ENCODE peak calls at places on chromosome 17, in four cellular contexts. One of them, this sample, is unnamed.

GRCh38 chr17:19558946-19559345 is 25.3 kb downstream of the SLC47A1 start:
- DNase-seq in WTC11: no peak
- DNase-seq in HepG2: no peak
- DNase-seq in K562: no peak
- DNase-seq in this sample: no peak

GRCh38 chr17:42781639-42782401 is 1.4 kb downstream of the WNK4 start:
- DNase-seq in WTC11: no peak
- DNase-seq in HepG2: no peak
- DNase-seq in K562: no peak
- DNase-seq in this sample: no peak

GRCh38 chr17:18191071-18191667 is 7.5 kb downstream of the ALKBH5 start:
- DNase-seq in WTC11: no peak
- DNase-seq in HepG2: peak
- DNase-seq in K562: no peak
- DNase-seq in this sample: no peak

GRCh38 chr17:16107165-16107770 is 107.6 kb downstream of the TTC19 start:
- DNase-seq in WTC11: no peak
- DNase-seq in HepG2: no peak
- DNase-seq in K562: no peak
- DNase-seq in this sample: no peak

GRCh38 chr17:34781071-34781470 is 180.2 kb downstream of the CCT6B start:
- DNase-seq in WTC11: no peak
- DNase-seq in HepG2: no peak
- DNase-seq in K562: no peak
- DNase-seq in this sample: no peak

GRCh38 chr17:79997004-79997673 is 38.5 kb downstream of the TBC1D16 start:
- DNase-seq in WTC11: no peak
- DNase-seq in HepG2: no peak
- DNase-seq in K562: no peak
- DNase-seq in this sample: no peak

GRCh38 chr17:42895185-42895555 is 5.4 kb upstream of the G6PC1 start:
- DNase-seq in WTC11: no peak
- DNase-seq in HepG2: no peak
- DNase-seq in K562: no peak
- DNase-seq in this sample: no peak

GRCh38 chr17:44278006-44278405 is 10.1 kb upstream of the SLC4A1 start:
- DNase-seq in WTC11: no peak
- DNase-seq in HepG2: no peak
- DNase-seq in K562: no peak
- DNase-seq in this sample: no peak

GRCh38 chr17:4583796-4584124 is 569 bp upstream of the SMTNL2 start:
- DNase-seq in WTC11: peak
- DNase-seq in HepG2: no peak
- DNase-seq in K562: peak
- DNase-seq in this sample: peak

GRCh38 chr17:8832711-8833352 is 33.7 kb upstream of the MFSD6L start:
- DNase-seq in WTC11: peak
- DNase-seq in HepG2: no peak
- DNase-seq in K562: peak
- DNase-seq in this sample: peak

GRCh38 chr17:8015957-8016631 is 13.7 kb downstream of the GUCY2D start:
- DNase-seq in WTC11: peak
- DNase-seq in HepG2: no peak
- DNase-seq in K562: peak
- DNase-seq in this sample: peak

GRCh38 chr17:44170499-44171201 is at the start of gene ASB16:
- DNase-seq in WTC11: peak
- DNase-seq in HepG2: no peak
- DNase-seq in K562: no peak
- DNase-seq in this sample: no peak

GRCh38 chr17:65742433-65743312 is 181.2 kb upstream of the AXIN2 start:
- DNase-seq in WTC11: no peak
- DNase-seq in HepG2: peak
- DNase-seq in K562: no peak
- DNase-seq in this sample: no peak

GRCh38 chr17:30476726-30477082 is 504 bp upstream of the GOSR1 start:
- DNase-seq in WTC11: no peak
- DNase-seq in HepG2: peak
- DNase-seq in K562: peak
- DNase-seq in this sample: peak

GRCh38 chr17:82943339-82943738 is 103.5 kb upstream of the ZNF750 start:
- DNase-seq in WTC11: peak
- DNase-seq in HepG2: no peak
- DNase-seq in K562: no peak
- DNase-seq in this sample: no peak

GRCh38 chr17:77425791-77426641 is 285.2 kb downstream of the SEC14L1 start:
- DNase-seq in WTC11: no peak
- DNase-seq in HepG2: no peak
- DNase-seq in K562: peak
- DNase-seq in this sample: no peak

GRCh38 chr17:64095144-64095882 is 34.6 kb downstream of the ERN1 start:
- DNase-seq in WTC11: no peak
- DNase-seq in HepG2: no peak
- DNase-seq in K562: no peak
- DNase-seq in this sample: no peak

GRCh38 chr17:38465420-38466345 is 37.4 kb downstream of the ARHGAP23 start:
- DNase-seq in WTC11: no peak
- DNase-seq in HepG2: no peak
- DNase-seq in K562: peak
- DNase-seq in this sample: peak

GRCh38 chr17:77884019-77884418 is 74.5 kb upstream of the TNRC6C start:
- DNase-seq in WTC11: peak
- DNase-seq in HepG2: no peak
- DNase-seq in K562: no peak
- DNase-seq in this sample: no peak

GRCh38 chr17:80185968-80186367 is 16.1 kb downstream of the CARD14 start:
- DNase-seq in WTC11: no peak
- DNase-seq in HepG2: no peak
- DNase-seq in K562: no peak
- DNase-seq in this sample: no peak

GRCh38 chr17:77326636-77327035 is 185.9 kb downstream of the SEC14L1 start:
- DNase-seq in WTC11: peak
- DNase-seq in HepG2: no peak
- DNase-seq in K562: no peak
- DNase-seq in this sample: no peak

GRCh38 chr17:50564916-50565315 is 4.4 kb downstream of the CACNA1G start:
- DNase-seq in WTC11: no peak
- DNase-seq in HepG2: no peak
- DNase-seq in K562: no peak
- DNase-seq in this sample: no peak

GRCh38 chr17:82215095-82215971 is 2.7 kb upstream of the CCDC57 start:
- DNase-seq in WTC11: no peak
- DNase-seq in HepG2: peak
- DNase-seq in K562: peak
- DNase-seq in this sample: no peak

GRCh38 chr17:40453881-40454630 is 10.8 kb downstream of the IGFBP4 start:
- DNase-seq in WTC11: no peak
- DNase-seq in HepG2: no peak
- DNase-seq in K562: no peak
- DNase-seq in this sample: no peak

GRCh38 chr17:45147102-45147580 is 1.1 kb upstream of the HEXIM1 start:
- DNase-seq in WTC11: no peak
- DNase-seq in HepG2: no peak
- DNase-seq in K562: no peak
- DNase-seq in this sample: peak

GRCh38 chr17:57257911-57258885 is 1.9 kb downstream of the MSI2 start:
- DNase-seq in WTC11: peak
- DNase-seq in HepG2: peak
- DNase-seq in K562: peak
- DNase-seq in this sample: no peak

GRCh38 chr17:45149669-45150603 is 1.7 kb downstream of the HEXIM1 start:
- DNase-seq in WTC11: peak
- DNase-seq in HepG2: no peak
- DNase-seq in K562: peak
- DNase-seq in this sample: no peak

GRCh38 chr17:75245011-75245410 is 16.4 kb downstream of the GGA3 start:
- DNase-seq in WTC11: no peak
- DNase-seq in HepG2: no peak
- DNase-seq in K562: no peak
- DNase-seq in this sample: no peak

GRCh38 chr17:8140058-8140412 is 12.2 kb downstream of the PER1 start:
- DNase-seq in WTC11: no peak
- DNase-seq in HepG2: no peak
- DNase-seq in K562: no peak
- DNase-seq in this sample: no peak

GRCh38 chr17:45316271-45317112 is at the start of gene MAP3K14:
- DNase-seq in WTC11: peak
- DNase-seq in HepG2: peak
- DNase-seq in K562: no peak
- DNase-seq in this sample: peak

GRCh38 chr17:17785407-17785806 is 51.4 kb downstream of the SREBF1 start:
- DNase-seq in WTC11: no peak
- DNase-seq in HepG2: no peak
- DNase-seq in K562: no peak
- DNase-seq in this sample: no peak

GRCh38 chr17:6786618-6787017 is 10.6 kb downstream of the FBXO39 start:
- DNase-seq in WTC11: no peak
- DNase-seq in HepG2: no peak
- DNase-seq in K562: no peak
- DNase-seq in this sample: no peak

DNA sequence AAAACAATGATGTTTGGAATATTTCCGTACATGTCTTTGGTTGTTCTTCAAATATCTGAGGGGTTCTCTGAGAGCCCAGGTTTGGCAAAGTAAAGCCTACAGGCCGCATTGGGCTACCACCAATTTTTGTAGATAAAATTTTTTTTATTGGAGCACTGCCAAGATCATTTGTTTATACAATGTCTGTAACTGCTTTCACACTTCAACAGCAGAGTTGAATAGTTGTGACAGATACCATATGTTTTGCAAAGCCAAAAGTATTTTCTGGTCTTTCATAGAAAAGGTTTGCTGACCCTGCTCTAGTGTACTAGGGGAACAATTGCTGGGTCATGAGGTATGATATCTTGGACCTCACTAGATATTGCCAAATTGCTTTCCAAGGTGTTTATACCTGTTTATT is 10.5 kb downstream of the PPM1D start:
- DNase-seq in WTC11: no peak
- DNase-seq in HepG2: no peak
- DNase-seq in K562: no peak
- DNase-seq in this sample: no peak
- TF ChIP-seq ELF4 in WTC11: no peak
- TF ChIP-seq ELF4 in HepG2: no peak
- TF ChIP-seq ELF4 in K562: no peak
- TF ChIP-seq ELF4 in this sample: no peak

DNA sequence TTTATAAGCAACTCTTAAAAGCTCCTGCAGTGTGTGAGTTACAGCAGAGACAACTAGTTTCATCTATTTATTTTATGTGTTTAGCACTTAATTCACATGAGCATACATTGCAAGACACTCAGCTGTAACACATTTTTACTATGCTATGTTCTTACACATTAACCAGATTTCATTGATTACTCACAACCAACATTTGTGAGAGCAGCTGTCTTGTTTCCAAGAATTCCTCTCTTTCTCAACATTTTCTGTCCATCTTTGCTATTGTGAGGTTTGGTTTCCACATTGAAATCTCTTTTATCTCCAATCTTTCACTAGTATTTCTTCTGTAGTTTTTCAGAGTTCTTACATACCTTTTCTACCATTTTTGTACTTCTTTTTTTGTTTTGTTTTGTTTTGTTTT is 51.2 kb downstream of the COPRS start:
- DNase-seq in WTC11: no peak
- DNase-seq in HepG2: no peak
- DNase-seq in K562: no peak
- DNase-seq in this sample: no peak
- TF ChIP-seq ELF4 in WTC11: no peak
- TF ChIP-seq ELF4 in HepG2: no peak
- TF ChIP-seq ELF4 in K562: no peak
- TF ChIP-seq ELF4 in this sample: no peak

GRCh38 chr17:33438136-33438535 is 145.0 kb upstream of the ASIC2 start:
- DNase-seq in WTC11: no peak
- DNase-seq in HepG2: no peak
- DNase-seq in K562: no peak
- DNase-seq in this sample: no peak
- TF ChIP-seq ELF4 in WTC11: no peak
- TF ChIP-seq ELF4 in HepG2: no peak
- TF ChIP-seq ELF4 in K562: no peak
- TF ChIP-seq ELF4 in this sample: no peak

GRCh38 chr17:62693616-62694415 is 66.3 kb downstream of the MRC2 start:
- DNase-seq in WTC11: no peak
- DNase-seq in HepG2: no peak
- DNase-seq in K562: peak
- DNase-seq in this sample: no peak
- TF ChIP-seq ELF4 in WTC11: no peak
- TF ChIP-seq ELF4 in HepG2: no peak
- TF ChIP-seq ELF4 in K562: no peak
- TF ChIP-seq ELF4 in this sample: no peak

GRCh38 chr17:3576970-3577369 is 19.4 kb upstream of the TRPV3 start:
- DNase-seq in WTC11: no peak
- DNase-seq in HepG2: no peak
- DNase-seq in K562: no peak
- DNase-seq in this sample: no peak
- TF ChIP-seq ELF4 in WTC11: no peak
- TF ChIP-seq ELF4 in HepG2: no peak
- TF ChIP-seq ELF4 in K562: no peak
- TF ChIP-seq ELF4 in this sample: no peak

GRCh38 chr17:28827672-28828071 is 14.9 kb downstream of the FAM222B start:
- DNase-seq in WTC11: no peak
- DNase-seq in HepG2: no peak
- DNase-seq in K562: no peak
- DNase-seq in this sample: no peak

GRCh38 chr17:28834420-28834819 is 8.2 kb downstream of the FAM222B start:
- DNase-seq in WTC11: no peak
- DNase-seq in HepG2: no peak
- DNase-seq in K562: no peak
- DNase-seq in this sample: no peak

DNA sequence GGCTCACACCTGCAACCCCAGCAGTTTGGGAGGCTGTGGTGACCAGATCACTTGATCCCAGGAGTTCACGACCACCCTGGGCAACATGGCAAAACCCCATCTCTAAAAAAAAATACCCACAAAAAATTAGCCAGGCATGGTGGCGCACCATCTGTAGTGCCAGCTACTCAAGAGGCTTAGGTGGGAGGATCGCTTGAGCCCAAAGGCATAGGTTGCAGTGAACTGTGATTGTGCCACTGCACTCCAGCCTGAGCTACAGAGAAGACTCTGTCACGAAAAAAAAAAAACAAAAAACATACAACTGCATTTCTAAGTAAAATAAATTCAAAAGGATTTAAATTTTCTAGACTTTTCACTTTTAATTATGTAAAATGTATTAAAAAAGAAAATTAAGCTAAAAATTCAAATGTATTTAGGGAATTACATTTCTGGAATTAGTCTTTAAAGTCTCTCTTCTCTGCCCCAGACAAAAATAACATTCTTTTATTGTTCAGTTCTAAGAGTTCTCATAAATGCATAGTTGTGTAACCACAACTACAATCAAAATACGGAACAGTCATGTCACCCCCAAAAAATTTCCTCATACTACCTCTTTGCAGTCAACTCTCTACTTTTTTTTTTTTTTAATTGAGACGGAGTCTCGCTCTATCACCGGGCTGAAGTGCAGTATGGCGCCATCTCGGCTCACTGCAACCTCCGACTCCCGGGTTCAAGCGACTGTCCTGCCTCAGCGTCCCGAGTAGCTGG is 14.1 kb downstream of the FAM222B start:
- DNase-seq in WTC11: peak
- DNase-seq in HepG2: no peak
- DNase-seq in K562: no peak
- DNase-seq in this sample: no peak
- TF ChIP-seq ELF4 in WTC11: no peak
- TF ChIP-seq ELF4 in HepG2: no peak
- TF ChIP-seq ELF4 in K562: no peak
- TF ChIP-seq ELF4 in this sample: no peak

This sample was measured in HEK293T.